ENCODE peak calls at places on chromosomes 4 and X, in six cellular contexts. W is HCT116, X is GM12878, H is H1, L is K562, I is HepG2. S is an unnamed sample.

GRCh38 chr4:185700048-185700447 is 111.9 kb downstream of the SORBS2 start:
- DNase-seq in W (no peak), X (no peak), H (no peak), L (no peak), I (no peak), S (no peak)

GRCh38 chr4:179530953-179531352 is 2088.7 kb upstream of the AGA start:
- DNase-seq in W (no peak), X (no peak), H (no peak), L (no peak), I (no peak), S (no peak)

GRCh38 chrX:40127052-40127451 is 29.3 kb upstream of the BCOR start:
- DNase-seq in W (no peak), X (no peak), H (no peak), L (no peak), I (no peak), S (no peak)

GRCh38 chrX:107118322-107119147 is at the start of gene RBM41:
- DNase-seq in W (peak; percentile 64), X (peak; percentile 31), H (peak; percentile 9), L (peak; percentile 73), I (peak; percentile 81), S (peak; percentile 76)

GRCh38 chr4:168723020-168723419 is 226.2 kb downstream of the PALLD start:
- DNase-seq in W (no peak), X (no peak), H (no peak), L (no peak), I (no peak), S (no peak)

GRCh38 chr4:45438047-45438446 is 685.8 kb downstream of the GABRG1 start:
- DNase-seq in W (no peak), X (no peak), H (no peak), L (no peak), I (no peak), S (no peak)

GRCh38 chrX:31271615-31272471 is 200.0 kb upstream of the FTHL17 start:
- DNase-seq in W (no peak), X (no peak), H (no peak), L (no peak), I (no peak), S (no peak)

GRCh38 chr4:157052429-157053040 is 23.4 kb upstream of the GLRB start:
- DNase-seq in W (no peak), X (no peak), H (no peak), L (no peak), I (no peak), S (no peak)

GRCh38 chrX:55783723-55784122 is 66.2 kb downstream of the RRAGB start:
- DNase-seq in W (no peak), X (no peak), H (no peak), L (no peak), I (no peak), S (no peak)

GRCh38 chr4:141702472-141703182 is 66.2 kb downstream of the IL15 start:
- DNase-seq in W (peak; percentile 3), X (no peak), H (no peak), L (no peak), I (no peak), S (no peak)

GRCh38 chrX:109857898-109858297 is 124.8 kb upstream of the ACSL4 start:
- DNase-seq in W (no peak), X (no peak), H (no peak), L (no peak), I (no peak), S (no peak)

GRCh38 chr4:3293410-3294391 is 880 bp downstream of the RGS12 start:
- DNase-seq in W (no peak), X (no peak), H (no peak), L (no peak), I (no peak), S (no peak)

GRCh38 chr4:106898621-106899230 is 137.4 kb downstream of the DKK2 start:
- DNase-seq in W (peak; percentile 51), X (no peak), H (no peak), L (peak; percentile 50), I (peak; percentile 32), S (peak; percentile 22)

GRCh38 chr4:96343836-96344235 is 503.9 kb downstream of the PDHA2 start:
- DNase-seq in W (no peak), X (no peak), H (no peak), L (no peak), I (no peak), S (no peak)

GRCh38 chr4:99405433-99406115 is 29.6 kb downstream of the ADH7 start:
- DNase-seq in W (peak; percentile 60), X (peak; percentile 38), H (peak; percentile 21), L (peak; percentile 71), I (peak; percentile 74), S (peak; percentile 51)

GRCh38 chr4:742742-743311 is 37.2 kb downstream of the PCGF3 start:
- DNase-seq in W (peak; percentile 13), X (no peak), H (no peak), L (peak; percentile 76), I (peak; percentile 30), S (peak; percentile 33)

GRCh38 chrX:118212817-118213183 is 96.2 kb upstream of the KLHL13 start:
- DNase-seq in W (no peak), X (peak; percentile 52), H (no peak), L (no peak), I (no peak), S (no peak)

GRCh38 chr4:16574981-16575380 is 323.5 kb downstream of the LDB2 start:
- DNase-seq in W (no peak), X (no peak), H (no peak), L (no peak), I (no peak), S (no peak)

GRCh38 chrX:1392376-1393130 is 640 bp upstream of the SLC25A6 start:
- DNase-seq in W (no peak), X (no peak), H (no peak), L (peak; percentile 75), I (no peak), S (no peak)

GRCh38 chr4:87659247-87659931 is 9.3 kb downstream of the DMP1 start:
- DNase-seq in W (peak; percentile 22), X (no peak), H (no peak), L (no peak), I (no peak), S (no peak)

GRCh38 chr4:69731826-69732225 is 28.6 kb downstream of the SULT1B1 start:
- DNase-seq in W (no peak), X (no peak), H (no peak), L (no peak), I (no peak), S (no peak)

GRCh38 chrX:15465347-15465746 is 27.8 kb downstream of the PIR start:
- DNase-seq in W (no peak), X (peak; percentile 16), H (no peak), L (no peak), I (no peak), S (no peak)

GRCh38 chrX:71910526-71911022 is at the start of gene NHSL2:
- DNase-seq in W (no peak), X (no peak), H (no peak), L (no peak), I (no peak), S (no peak)

GRCh38 chr4:120568736-120569135 is 353.8 kb downstream of the PRDM5 start:
- DNase-seq in W (no peak), X (no peak), H (no peak), L (no peak), I (no peak), S (no peak)

GRCh38 chrX:3638280-3638873 is 75.1 kb downstream of the PRKX start:
- DNase-seq in W (peak; percentile 7), X (peak; percentile 16), H (no peak), L (peak; percentile 62), I (peak; percentile 11), S (peak; percentile 16)

GRCh38 chr4:184232212-184232611 is 14.5 kb upstream of the ENPP6 start:
- DNase-seq in W (no peak), X (no peak), H (no peak), L (no peak), I (peak; percentile 68), S (no peak)

GRCh38 chr4:24262084-24262483 is 322.3 kb downstream of the DHX15 start:
- DNase-seq in W (no peak), X (no peak), H (no peak), L (no peak), I (no peak), S (no peak)

GRCh38 chr4:122224348-122224747 is 72.2 kb downstream of the BLTP1 start:
- DNase-seq in W (no peak), X (no peak), H (no peak), L (peak; percentile 31), I (no peak), S (no peak)

GRCh38 chrX:18983711-18984380 is at the start of gene PHKA2:
- DNase-seq in W (no peak), X (no peak), H (no peak), L (peak; percentile 70), I (peak; percentile 29), S (peak; percentile 8)

GRCh38 chr4:35538807-35539206 is 705.5 kb downstream of the ARAP2 start:
- DNase-seq in W (peak; percentile 15), X (no peak), H (no peak), L (no peak), I (no peak), S (no peak)

GRCh38 chr4:168509786-168510185 is 12.9 kb downstream of the PALLD start:
- DNase-seq in W (no peak), X (no peak), H (no peak), L (no peak), I (no peak), S (no peak)

GRCh38 chr4:63851496-63851895 is 557.8 kb downstream of the TECRL start:
- DNase-seq in W (no peak), X (no peak), H (no peak), L (no peak), I (no peak), S (no peak)
- TF ChIP-seq ZNF274 in W (no peak), X (no peak), H (no peak), L (no peak), I (no peak), S (no peak)

GRCh38 chr4:182937268-182938208 is 20.4 kb upstream of the DCTD start:
- DNase-seq in W (no peak), X (no peak), H (no peak), L (no peak), I (no peak), S (no peak)
- TF ChIP-seq ZNF274 in W (no peak), X (no peak), H (no peak), L (no peak), I (no peak), S (no peak)

DNA sequence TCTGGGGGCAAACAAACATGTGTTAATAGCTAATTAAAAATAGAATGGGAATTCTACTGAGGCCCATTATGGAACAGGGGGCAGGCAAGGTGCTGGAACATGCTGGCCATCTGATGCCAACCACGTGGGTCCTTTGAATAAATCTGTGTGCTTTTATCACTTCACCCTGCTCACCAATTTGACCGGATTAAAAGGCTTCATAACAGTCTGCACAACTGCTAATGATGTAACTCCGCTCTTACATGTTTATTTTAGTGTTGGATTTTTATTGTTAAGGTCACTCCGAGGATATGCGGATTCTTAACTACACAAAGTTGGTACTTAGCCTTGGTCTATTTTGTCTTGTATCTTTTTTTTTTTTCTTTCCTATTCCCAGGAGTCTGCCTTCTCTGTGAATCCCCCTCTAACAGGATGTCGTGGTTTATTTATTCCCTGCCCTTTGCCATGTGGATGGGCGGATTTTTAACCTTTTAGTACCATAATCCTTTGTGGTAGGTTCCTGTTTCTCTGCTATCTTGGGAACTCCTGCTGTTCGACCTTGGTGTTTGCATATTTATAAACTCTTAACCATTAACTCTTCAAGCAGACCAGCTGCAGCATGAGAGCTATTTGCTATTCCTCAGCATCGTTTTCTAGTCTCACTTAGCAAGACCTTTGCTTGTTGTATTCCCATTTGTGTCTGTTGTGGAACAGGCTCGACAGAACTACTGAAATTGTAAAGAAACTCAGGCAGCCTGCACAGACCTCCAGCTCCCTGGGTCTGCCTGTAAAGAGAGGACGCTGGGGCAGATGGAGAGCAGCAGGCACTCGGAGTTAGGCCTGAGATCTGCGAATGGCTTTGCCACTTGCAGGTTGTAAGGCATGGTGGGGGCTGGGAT is 38.0 kb downstream of the TRIM2 start:
- DNase-seq in W (no peak), X (no peak), H (no peak), L (no peak), I (peak; percentile 40), S (no peak)
- TF ChIP-seq ZNF274 in W (no peak), X (no peak), H (no peak), L (no peak), I (no peak), S (no peak)

GRCh38 chrX:122026665-122027064 is 979.3 kb downstream of the GLUD2 start:
- DNase-seq in W (no peak), X (no peak), H (no peak), L (no peak), I (no peak), S (no peak)
- TF ChIP-seq ZNF274 in W (no peak), X (no peak), H (no peak), L (no peak), I (no peak), S (no peak)